ENCODE peak calls at places on chromosomes 11 and 22, in five cellular contexts. W is body of pancreas, R is neural progenitor cell, Q is HCT116, D is tibial nerve. Y is an unnamed sample.

GRCh38 chr11:23725752-23726151 is 771.1 kb upstream of the LUZP2 start:
- DNase-seq in D (no peak), W (no peak), Q (no peak), R (no peak), Y (no peak)

GRCh38 chr11:74084796-74085541 is 76.1 kb upstream of the UCP3 start:
- DNase-seq in R (no peak), D (no peak), Q (no peak), W (no peak), Y (no peak)

GRCh38 chr11:106621479-106621878 is 396.8 kb downstream of the GUCY1A2 start:
- DNase-seq in W (no peak), Q (no peak), R (no peak), D (no peak), Y (no peak)

GRCh38 chr22:49415219-49415951 is 412.3 kb downstream of the BRD1 start:
- DNase-seq in W (no peak), R (no peak), Q (no peak), D (no peak), Y (no peak)

GRCh38 chr22:46079861-46080821 is 70.2 kb upstream of the PPARA start:
- DNase-seq in R (no peak), Q (no peak), D (peak), W (peak), Y (no peak)

GRCh38 chr11:69393178-69393832 is 88.2 kb upstream of the LINC01488 start:
- DNase-seq in D (no peak), Q (no peak), R (no peak), W (peak), Y (no peak)

GRCh38 chr11:96230686-96231085 is 112.3 kb downstream of the MAML2 start:
- DNase-seq in D (no peak), R (no peak), Q (no peak), W (no peak), Y (no peak)

GRCh38 chr22:47375621-47376321 is 613.3 kb downstream of the TBC1D22A start:
- DNase-seq in W (peak), Q (no peak), D (no peak), R (no peak), Y (no peak)

GRCh38 chr11:60610702-60611101 is 88.7 kb upstream of the MS4A8 start:
- DNase-seq in R (no peak), Q (no peak), W (no peak), D (no peak), Y (no peak)

GRCh38 chr11:94928146-94928995 is 45.0 kb downstream of the CWC15 start:
- DNase-seq in R (no peak), Q (no peak), W (no peak), D (no peak), Y (no peak)

GRCh38 chr11:36357831-36358230 is 61.7 kb downstream of the PRR5L start:
- DNase-seq in W (no peak), D (no peak), R (no peak), Q (no peak), Y (no peak)

GRCh38 chr11:34238533-34238932 is 119.3 kb downstream of the ABTB2 start:
- DNase-seq in Q (no peak), R (no peak), D (no peak), W (no peak), Y (no peak)

GRCh38 chr11:110011595-110011994 is 81.6 kb upstream of the ZC3H12C start:
- DNase-seq in R (no peak), D (no peak), Q (no peak), W (no peak), Y (no peak)

GRCh38 chr22:21457023-21457787 is 10.0 kb upstream of the TMEM191C start:
- DNase-seq in Q (no peak), R (peak), W (peak), D (peak), Y (no peak)

GRCh38 chr11:12418019-12418611 is 40.7 kb downstream of the PARVA start:
- DNase-seq in Q (no peak), R (no peak), W (no peak), D (no peak), Y (no peak)

GRCh38 chr22:37189011-37189466 is 992 bp upstream of the C1QTNF6 start:
- DNase-seq in R (no peak), W (no peak), D (no peak), Q (peak), Y (no peak)

GRCh38 chr11:57491371-57492061 is 24.0 kb downstream of the SLC43A1 start:
- DNase-seq in R (peak), D (no peak), W (no peak), Q (no peak), Y (no peak)

GRCh38 chr11:82895437-82896091 is 4.7 kb downstream of the PRCP start:
- DNase-seq in R (no peak), Q (no peak), D (no peak), W (no peak), Y (no peak)

GRCh38 chr22:37148742-37149665 is 712 bp downstream of the IL2RB start:
- DNase-seq in D (no peak), R (no peak), Q (no peak), W (no peak), Y (no peak)

GRCh38 chr11:44338031-44338430 is 28.1 kb upstream of the ALX4 start:
- DNase-seq in W (no peak), D (no peak), R (no peak), Q (no peak), Y (no peak)

GRCh38 chr11:103326070-103326794 is 217.0 kb downstream of the DYNC2H1 start:
- DNase-seq in Q (peak), D (no peak), R (peak), W (peak), Y (no peak)

GRCh38 chr11:124758355-124759267 is 3.5 kb downstream of the ESAM start:
- DNase-seq in W (peak), D (no peak), R (peak), Q (peak), Y (no peak)

GRCh38 chr11:111236355-111236754 is 9.2 kb upstream of the POU2AF2 start:
- DNase-seq in D (no peak), Q (no peak), R (no peak), W (no peak), Y (no peak)

GRCh38 chr22:46050916-46051614 is 74.1 kb upstream of the WNT7B start:
- DNase-seq in D (peak), W (peak), R (no peak), Q (no peak), Y (no peak)

GRCh38 chr11:94754819-94755218 is 13.3 kb upstream of the AMOTL1 start:
- DNase-seq in Q (no peak), D (no peak), W (no peak), R (no peak), Y (no peak)

GRCh38 chr22:44393066-44393465 is 80.3 kb upstream of the SHISAL1 start:
- DNase-seq in D (no peak), R (no peak), W (peak), Q (no peak), Y (peak)

GRCh38 chr11:134657631-134658030 is 245.6 kb upstream of the B3GAT1 start:
- DNase-seq in D (no peak), R (no peak), W (no peak), Q (no peak), Y (peak)

GRCh38 chr11:35045219-35045819 is 93.7 kb upstream of the CD44 start:
- DNase-seq in D (no peak), R (no peak), Q (no peak), W (peak), Y (no peak)

GRCh38 chr11:34468209-34468841 is 29.6 kb downstream of the CAT start:
- DNase-seq in D (no peak), Q (peak), W (peak), R (peak), Y (no peak)

GRCh38 chr11:59954219-59954847 is 9.5 kb upstream of the OOSP4A start:
- DNase-seq in R (no peak), Q (no peak), W (no peak), D (no peak), Y (no peak)

GRCh38 chr11:79393362-79394043 is 47.3 kb downstream of the TENM4 start:
- DNase-seq in Q (no peak), R (peak), W (no peak), D (no peak), Y (no peak)

GRCh38 chr11:67504950-67505561 is at the start of gene PITPNM1:
- DNase-seq in W (peak), Q (no peak), D (peak), R (peak), Y (no peak)

GRCh38 chr11:65810046-65810868 is 23.4 kb downstream of the OVOL1 start:
- DNase-seq in D (no peak), Q (no peak), R (no peak), W (no peak), Y (no peak)
- TF ChIP-seq CTCF in D (no peak), Q (no peak), R (no peak), W (no peak), Y (no peak)

GRCh38 chr22:32389685-32390084 is 22.4 kb downstream of the RTCB start:
- DNase-seq in R (peak), D (no peak), W (no peak), Q (no peak), Y (no peak)
- TF ChIP-seq CTCF in R (peak), D (no peak), W (no peak), Q (peak), Y (peak)

DNA sequence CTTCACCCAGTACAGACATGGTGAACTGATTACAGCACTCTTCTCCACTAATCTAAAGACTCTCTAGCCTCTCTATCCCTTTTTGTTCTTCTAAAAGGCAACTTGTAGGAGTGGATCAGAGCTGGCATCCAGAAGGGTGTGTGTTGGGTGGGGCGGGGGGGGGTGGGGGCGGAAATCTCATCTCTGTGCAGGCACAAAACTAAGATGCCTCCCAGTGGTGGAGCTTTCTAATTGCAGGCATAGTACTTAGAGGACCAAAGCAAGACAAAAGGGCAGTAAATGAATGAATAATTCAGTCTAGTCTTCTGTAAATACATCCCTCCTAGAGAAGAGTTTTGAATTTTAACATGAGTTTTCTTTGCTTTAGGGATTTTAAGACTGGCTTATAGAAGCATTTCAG is 11.4 kb upstream of the EMID1 start:
- DNase-seq in D (no peak), R (no peak), Q (no peak), W (no peak), Y (no peak)
- TF ChIP-seq CTCF in D (no peak), R (peak), Q (peak), W (no peak), Y (peak)

DNA sequence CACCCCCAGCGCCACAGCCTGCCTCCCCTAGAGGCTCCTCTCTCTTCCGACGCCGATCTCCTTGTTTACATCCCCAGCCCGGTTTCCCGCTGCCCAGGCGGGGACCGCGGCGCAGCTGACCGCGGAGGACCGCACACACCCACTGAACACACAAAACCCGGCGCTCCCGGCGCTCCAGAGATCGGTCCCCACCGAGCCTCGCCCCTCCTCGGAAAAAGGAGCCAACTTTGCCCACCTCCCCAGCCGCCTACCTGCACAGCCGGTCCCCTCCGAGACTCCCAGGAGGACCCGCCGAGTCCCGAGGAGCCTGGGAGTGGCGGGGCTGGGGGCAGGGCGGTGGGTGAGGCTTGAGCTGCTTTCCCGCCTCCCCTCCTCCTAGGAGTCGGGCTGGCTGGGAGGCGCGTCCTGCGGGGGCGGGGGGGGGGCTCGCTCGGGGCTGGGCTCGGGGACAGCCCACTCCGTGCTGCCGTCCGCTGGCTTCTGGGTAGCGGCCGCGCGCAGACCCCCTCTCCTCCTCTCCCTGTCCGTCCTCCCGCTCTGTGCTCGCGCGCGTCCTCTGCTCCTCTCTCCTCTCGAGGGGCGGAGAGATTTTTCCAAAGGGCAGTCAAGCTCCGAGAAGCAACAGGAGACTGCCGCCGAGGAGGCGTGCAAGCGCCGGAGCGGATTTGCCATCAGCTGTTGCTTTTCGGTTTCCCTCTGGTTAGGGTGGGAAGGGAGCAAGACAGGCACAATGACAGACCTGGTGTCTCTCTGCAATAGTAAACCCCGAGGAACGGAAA is at the start of gene FXYD6:
- DNase-seq in D (no peak), R (peak), Q (no peak), W (peak), Y (peak)
- TF ChIP-seq CTCF in D (no peak), R (no peak), Q (no peak), W (no peak), Y (no peak)

GRCh38 chr11:27041141-27041869 is 690 bp downstream of the BBOX1 start:
- DNase-seq in D (no peak), Q (no peak), R (peak), W (no peak), Y (no peak)

GRCh38 chr11:27040302-27041115 is at the start of gene BBOX1:
- DNase-seq in D (no peak), W (peak), R (no peak), Q (no peak), Y (no peak)

DNA sequence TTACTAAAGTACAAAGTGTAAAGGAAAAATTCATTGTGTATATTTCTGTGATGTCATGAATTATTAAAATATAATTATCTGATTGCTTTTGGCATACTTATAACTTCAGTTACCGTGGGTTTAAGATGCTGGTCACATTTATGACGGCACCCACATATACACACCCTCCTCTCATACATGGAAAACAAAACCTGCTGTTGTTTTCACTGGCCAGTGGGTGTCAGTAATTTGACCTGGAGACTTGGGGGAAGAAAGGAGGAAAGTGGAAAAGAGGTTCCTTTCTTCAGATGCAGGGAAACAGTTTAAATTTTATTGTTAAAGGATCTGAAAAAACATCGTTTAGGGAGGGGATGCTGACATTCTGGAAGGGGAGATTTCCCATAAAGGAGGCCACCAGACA is 742 bp upstream of the BBOX1 start:
- DNase-seq in Q (no peak), R (no peak), W (no peak), D (no peak), Y (no peak)
- TF ChIP-seq CTCF in Q (no peak), R (peak), W (no peak), D (no peak), Y (no peak)

DNA sequence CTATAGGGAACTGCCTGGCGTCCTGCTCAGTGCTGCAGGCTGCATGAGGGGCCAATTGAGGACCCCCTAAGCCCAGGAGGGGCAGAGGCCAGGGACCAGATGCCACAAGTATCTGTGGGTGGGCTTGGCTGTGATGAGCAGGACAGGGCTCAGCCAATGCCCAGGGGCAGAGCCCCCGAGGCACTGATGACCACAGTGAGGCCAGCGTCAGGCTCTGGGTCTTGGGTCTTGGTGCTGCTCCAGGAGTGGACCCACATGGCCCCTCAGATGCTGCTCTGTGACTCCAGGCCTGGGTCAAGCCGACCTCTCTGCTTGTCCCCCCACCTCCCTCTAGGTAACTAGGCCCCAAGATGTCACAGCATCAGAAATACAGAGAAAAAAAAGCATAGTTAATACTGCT is 50.6 kb downstream of the RTN4R start:
- DNase-seq in D (no peak), W (no peak), R (no peak), Q (no peak), Y (no peak)
- TF ChIP-seq CTCF in D (no peak), W (no peak), R (no peak), Q (no peak), Y (no peak)

DNA sequence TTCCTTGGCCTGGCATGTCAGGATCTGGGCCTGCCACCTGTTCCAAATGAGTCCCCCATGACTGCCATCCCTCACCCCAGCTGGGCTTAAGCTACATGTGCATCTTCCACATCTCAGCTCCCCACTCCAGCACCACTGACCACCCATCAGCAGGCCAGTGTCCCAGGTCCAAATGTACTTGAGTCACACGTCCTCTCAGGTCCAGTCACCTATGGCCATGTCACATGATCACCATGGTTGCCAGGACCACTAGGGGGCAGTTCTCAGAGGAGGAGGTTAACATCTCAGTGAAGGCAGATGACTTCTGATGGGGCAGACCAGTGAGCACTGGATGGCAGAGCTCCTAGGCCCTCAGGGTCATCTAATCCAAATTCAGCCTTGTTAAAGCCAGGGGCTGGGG is 41.9 kb upstream of the WNT11 start:
- DNase-seq in D (no peak), Q (no peak), R (peak), W (no peak), Y (no peak)
- TF ChIP-seq CTCF in D (no peak), Q (peak), R (peak), W (no peak), Y (peak)

GRCh38 chr11:117239295-117239694 is 6.8 kb downstream of the RNF214 start:
- DNase-seq in W (no peak), Q (no peak), R (no peak), D (no peak), Y (no peak)
- TF ChIP-seq CTCF in W (no peak), Q (no peak), R (no peak), D (no peak), Y (no peak)